ENCODE peak calls at places on chromosomes 13 and 19, in four cellular contexts. H is GM23338, S is heart right ventricle, T is psoas muscle. U is an unnamed sample. For H3K4me1, the result is how much of the 10 kb centered on the place peaks cover.

GRCh38 chr13:24253520-24254150 is 55.7 kb upstream of the C1QTNF9 start:
- DNase-seq in H (no peak), S (no peak), T (no peak), U (no peak)

GRCh38 chr13:51212808-51213728 is 9.1 kb upstream of the FAM124A start:
- DNase-seq in H (no peak), S (no peak), T (no peak), U (no peak)

GRCh38 chr19:14411161-14411560 is 8.0 kb downstream of the DDX39A start:
- DNase-seq in H (no peak), S (no peak), T (no peak), U (no peak)

GRCh38 chr13:41565221-41565620 is 107.9 kb downstream of the RGCC start:
- DNase-seq in H (no peak), S (no peak), T (no peak), U (no peak)

GRCh38 chr19:3024870-3025515 is 4.1 kb downstream of the TLE2 start:
- DNase-seq in H (peak), S (no peak), T (no peak), U (no peak)

GRCh38 chr13:43877788-43878187 is 1.8 kb downstream of the CCDC122 start:
- DNase-seq in H (no peak), S (no peak), T (no peak), U (no peak)

GRCh38 chr13:104301216-104301975 is 1235.2 kb upstream of the SLC10A2 start:
- DNase-seq in H (no peak), S (no peak), T (no peak), U (no peak)

GRCh38 chr19:32067686-32068085 is 277.7 kb upstream of the ZNF507 start:
- DNase-seq in H (peak), S (no peak), T (no peak), U (no peak)

GRCh38 chr13:35687336-35687735 is 210.8 kb upstream of the MAB21L1 start:
- DNase-seq in H (no peak), S (no peak), T (no peak), U (no peak)

GRCh38 chr13:42354246-42355117 is 82.5 kb downstream of the AKAP11 start:
- DNase-seq in H (peak), S (no peak), T (no peak), U (no peak)

GRCh38 chr19:3467437-3468198 is 12.7 kb downstream of the SMIM24 start:
- DNase-seq in H (no peak), S (no peak), T (no peak), U (no peak)

GRCh38 chr13:45195421-45195820 is 5.4 kb downstream of the KCTD4 start:
- DNase-seq in H (no peak), S (no peak), T (no peak), U (no peak)

GRCh38 chr19:50728084-50728737 is 5.0 kb downstream of the CLEC11A start:
- DNase-seq in H (peak), S (peak), T (peak), U (peak)

GRCh38 chr13:65149687-65150086 is 2080.4 kb downstream of the PCDH9 start:
- DNase-seq in H (peak), S (no peak), T (no peak), U (no peak)

GRCh38 chr13:31913459-31913858 is 118.1 kb upstream of the FRY start:
- DNase-seq in H (no peak), S (no peak), T (no peak), U (no peak)

GRCh38 chr13:53142301-53142700 is 113.7 kb downstream of the OLFM4 start:
- DNase-seq in H (no peak), S (no peak), T (no peak), U (no peak)

GRCh38 chr19:18848860-18849661 is 17.3 kb downstream of the UPF1 start:
- DNase-seq in H (no peak), S (peak), T (peak), U (peak)

GRCh38 chr13:79779761-79780160 is 298.8 kb downstream of the NDFIP2 start:
- DNase-seq in H (no peak), S (no peak), T (peak), U (peak)

GRCh38 chr19:17322854-17323253 is 11.8 kb downstream of the ANO8 start:
- DNase-seq in H (no peak), S (no peak), T (no peak), U (no peak)

GRCh38 chr19:19643158-19644053 is at the start of gene GMIP:
- DNase-seq in H (peak), S (peak), T (peak), U (peak)

GRCh38 chr19:42989851-42990250 is 36.4 kb downstream of the PSG11 start:
- DNase-seq in H (no peak), S (no peak), T (no peak), U (no peak)

GRCh38 chr19:4567584-4568071 is 8.1 kb upstream of the SEMA6B start:
- DNase-seq in H (peak), S (peak), T (peak), U (peak)

GRCh38 chr13:85379433-85379832 is 419.8 kb downstream of the SLITRK6 start:
- DNase-seq in H (no peak), S (no peak), T (no peak), U (no peak)

GRCh38 chr19:10104665-10105221 is 1.4 kb upstream of the PPAN start:
- DNase-seq in H (no peak), S (no peak), T (peak), U (no peak)

GRCh38 chr13:27383104-27383921 is 41.1 kb upstream of the GTF3A start:
- DNase-seq in H (peak), S (no peak), T (no peak), U (no peak)

GRCh38 chr13:51041126-51041525 is 69.9 kb downstream of the C13orf42 start:
- DNase-seq in H (no peak), S (no peak), T (no peak), U (no peak)

GRCh38 chr13:23871616-23872220 is 17.5 kb downstream of the MIPEP start:
- DNase-seq in H (peak), S (no peak), T (no peak), U (no peak)

GRCh38 chr13:113116206-113116800 is 6.3 kb upstream of the F10 start:
- DNase-seq in H (no peak), S (no peak), T (no peak), U (no peak)

DNA sequence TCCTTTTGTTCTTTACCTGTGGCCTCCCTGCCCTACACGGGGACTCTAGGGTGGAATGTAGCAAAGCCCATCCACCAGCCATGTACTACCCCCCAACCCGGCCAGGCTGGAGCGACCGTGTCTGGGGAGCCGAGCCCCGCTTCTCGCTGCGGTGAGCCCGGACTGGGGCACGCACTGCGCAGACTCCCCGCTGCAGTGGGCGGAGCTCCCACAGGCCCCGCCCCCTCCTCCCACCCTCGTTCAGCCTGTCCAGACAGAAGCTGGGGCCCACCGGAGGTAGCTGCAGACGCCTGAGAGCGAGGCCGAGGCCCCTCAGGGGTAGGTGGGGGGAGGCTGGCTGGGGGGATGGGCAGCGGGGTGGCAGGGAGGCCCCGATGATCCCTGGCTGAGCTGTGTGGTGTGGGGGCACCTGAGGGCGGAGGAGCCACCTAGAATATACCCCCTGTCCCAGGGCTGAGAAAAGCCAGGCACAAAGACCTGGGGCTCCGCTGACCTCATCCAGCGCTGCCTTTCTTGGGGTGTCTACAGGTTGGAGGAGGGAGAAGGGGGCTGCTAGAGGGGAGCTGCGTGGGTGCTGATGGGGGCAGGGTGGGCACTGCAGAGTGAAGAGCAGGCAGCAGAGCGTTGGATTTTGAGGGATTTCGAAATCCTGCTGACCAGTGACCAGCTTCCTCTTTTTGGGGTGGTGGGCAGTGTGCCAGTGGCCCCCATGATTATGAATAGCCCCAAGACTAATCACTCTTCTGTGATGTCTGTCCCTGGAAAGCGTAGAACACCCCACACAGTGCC is 17.3 kb downstream of the PLD3 start:
- DNase-seq in H (peak), S (peak), T (no peak), U (peak)
- H3K4me3 ChIP-seq in H (peak), S (peak), T (peak), U (peak)

DNA sequence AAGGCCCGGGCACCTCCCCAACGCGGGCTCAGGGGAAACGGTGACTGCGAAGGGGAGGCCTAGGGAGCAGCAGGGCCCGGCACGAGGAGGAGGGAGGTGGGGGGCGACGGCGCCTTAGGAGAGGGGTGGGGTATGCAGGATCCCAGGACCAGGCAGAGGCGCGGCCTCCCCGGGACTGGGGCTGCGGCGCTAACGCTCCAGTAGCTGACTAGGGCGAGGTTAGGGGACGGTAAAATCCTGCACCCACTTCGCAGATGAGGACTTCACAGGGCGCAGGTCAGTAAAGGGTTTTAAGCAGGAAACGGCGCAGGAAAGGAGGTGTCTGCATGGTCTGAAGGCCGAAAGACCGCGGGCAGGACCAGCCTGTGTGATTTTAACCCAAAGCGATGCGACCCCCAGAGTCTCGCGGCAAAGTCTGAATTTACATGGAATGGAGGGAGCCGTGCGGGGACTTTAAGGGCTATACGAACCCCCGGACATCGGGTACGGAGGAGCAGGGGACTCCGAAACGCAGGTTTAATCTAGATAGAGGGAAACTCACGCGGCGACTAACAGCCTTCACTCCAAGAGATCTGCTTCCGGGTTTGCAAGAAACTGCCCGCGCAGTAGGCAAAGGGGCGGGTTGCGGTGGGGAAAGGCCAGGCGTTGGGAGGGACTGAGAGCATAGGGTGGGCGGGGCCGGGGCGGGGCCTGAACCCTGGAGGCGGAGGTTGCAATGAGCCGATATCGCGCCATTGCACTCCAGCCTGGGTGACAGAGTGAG is at the start of gene ZNF665:
- DNase-seq in H (peak), S (peak), T (peak), U (peak)
- H3K27ac ChIP-seq in H (peak), S (no peak), T (peak), U (peak)

GRCh38 chr13:97354808-97355207 is 79.2 kb upstream of the RAP2A start:
- DNase-seq in H (no peak), S (no peak), T (no peak), U (no peak)
- H3K4me1 ChIP-seq in H (under half), S (under half), T (under half), U (under half)

GRCh38 chr19:1105873-1106840 is 2.4 kb downstream of the GPX4 start:
- DNase-seq in H (no peak), S (no peak), T (no peak), U (no peak)
- H3K4me3 ChIP-seq in H (no peak), S (no peak), T (peak), U (no peak)

GRCh38 chr13:110887242-110887954 is 27.5 kb downstream of the ANKRD10 start:
- DNase-seq in H (no peak), S (no peak), T (no peak), U (no peak)

GRCh38 chr13:110890279-110891150 is 24.4 kb downstream of the ANKRD10 start:
- DNase-seq in H (no peak), S (no peak), T (no peak), U (no peak)

GRCh38 chr13:110887955-110888333 is 26.9 kb downstream of the ANKRD10 start:
- DNase-seq in H (peak), S (no peak), T (no peak), U (no peak)

GRCh38 chr13:110886475-110887241 is 28.2 kb downstream of the ANKRD10 start:
- DNase-seq in H (peak), S (no peak), T (no peak), U (no peak)

GRCh38 chr13:110888390-110888789 is 26.5 kb downstream of the ANKRD10 start:
- DNase-seq in H (no peak), S (no peak), T (no peak), U (no peak)
- H3K27ac ChIP-seq in H (peak), S (no peak), T (peak), U (peak)

GRCh38 chr13:30715357-30715756 is 20.0 kb upstream of the ALOX5AP start:
- DNase-seq in H (no peak), S (no peak), T (no peak), U (peak)
- H3K4me1 ChIP-seq in H (under half), S (under half), T (under half), U (under half)

DNA sequence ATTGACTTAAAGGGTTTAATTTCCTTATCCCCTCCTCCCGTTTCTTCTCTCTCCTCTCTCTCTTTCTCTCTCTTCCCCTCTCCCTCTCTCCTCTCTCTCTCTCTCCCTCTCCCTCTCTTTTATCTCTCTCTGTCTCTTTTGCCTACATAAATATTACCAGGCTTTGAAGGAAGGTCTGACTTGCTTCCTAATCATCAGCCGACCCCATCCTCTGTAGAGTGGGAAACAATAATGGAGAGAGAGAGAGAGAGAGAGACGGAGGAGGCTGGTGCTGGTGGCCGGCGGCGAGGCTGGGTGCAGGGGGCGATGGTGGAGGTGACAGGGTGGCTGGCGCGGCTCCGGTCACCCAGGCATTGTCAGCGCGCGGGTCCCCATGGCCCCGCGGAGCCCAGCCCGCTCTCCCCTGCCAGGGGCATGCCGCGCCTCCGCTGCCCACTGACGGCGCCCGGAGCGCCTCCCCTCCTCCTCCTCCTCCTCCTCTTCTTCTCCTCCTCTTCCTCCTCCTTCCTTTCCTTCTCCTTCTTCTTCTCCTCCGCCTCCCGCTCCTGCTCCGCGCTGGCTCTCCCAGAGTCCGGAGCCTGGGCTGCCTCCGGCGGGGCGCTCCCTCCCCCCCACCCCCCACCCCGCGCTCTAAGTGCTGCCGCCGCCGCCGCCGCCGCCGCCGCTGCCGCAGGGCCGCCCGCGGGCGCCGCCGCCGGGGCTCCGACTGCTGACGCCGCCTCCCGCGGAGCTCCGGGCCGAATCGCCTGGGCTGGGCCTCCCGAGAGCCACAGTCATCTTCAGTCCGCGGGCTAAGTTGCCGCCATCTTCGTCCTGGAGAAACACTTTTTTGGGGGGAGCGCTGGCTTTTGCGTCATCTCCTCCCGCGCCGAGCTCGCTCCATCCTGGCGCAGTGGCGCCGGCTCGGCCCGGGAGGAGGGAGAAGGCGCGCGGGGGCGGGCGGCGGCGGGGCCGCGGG is 348.4 kb downstream of the LIG4 start:
- DNase-seq in H (peak), S (no peak), T (no peak), U (no peak)
- H3K4me3 ChIP-seq in H (peak), S (peak), T (peak), U (no peak)

GRCh38 chr13:75705395-75705794 is 69.3 kb downstream of the LMO7 start:
- DNase-seq in H (no peak), S (no peak), T (no peak), U (no peak)
- H3K27ac ChIP-seq in H (no peak), S (no peak), T (peak), U (no peak)

U was measured in adrenal gland.